ENCODE peak calls at places on chromosomes 13 and 19, in six cellular contexts. One of them, this sample, is unnamed.

GRCh38 chr13:73179906-73180305 is 121.1 kb downstream of the KLF5 start:
- DNase-seq in HCT116: no peak
- DNase-seq in HepG2: no peak
- DNase-seq in GM12878: no peak
- DNase-seq in H1: no peak
- DNase-seq in NT2/D1: no peak
- DNase-seq in this sample: no peak

GRCh38 chr13:47463726-47464125 is 537.3 kb downstream of the SUCLA2 start:
- DNase-seq in NT2/D1: no peak
- DNase-seq in H1: no peak
- DNase-seq in HCT116: no peak
- DNase-seq in HepG2: no peak
- DNase-seq in GM12878: no peak
- DNase-seq in this sample: no peak

GRCh38 chr13:50015263-50015662 is at the start of gene KCNRG:
- DNase-seq in GM12878: no peak
- DNase-seq in NT2/D1: no peak
- DNase-seq in HepG2: no peak
- DNase-seq in H1: no peak
- DNase-seq in HCT116: no peak
- DNase-seq in this sample: no peak

GRCh38 chr19:5718579-5719273 is 1.2 kb downstream of the LONP1 start:
- DNase-seq in H1: no peak
- DNase-seq in NT2/D1: no peak
- DNase-seq in GM12878: peak
- DNase-seq in HCT116: peak
- DNase-seq in HepG2: peak
- DNase-seq in this sample: peak

GRCh38 chr13:22080832-22081231 is 410.0 kb downstream of the FGF9 start:
- DNase-seq in GM12878: no peak
- DNase-seq in NT2/D1: no peak
- DNase-seq in HepG2: no peak
- DNase-seq in H1: no peak
- DNase-seq in HCT116: no peak
- DNase-seq in this sample: no peak

GRCh38 chr13:76730220-76730619 is 156.0 kb downstream of the KCTD12 start:
- DNase-seq in GM12878: no peak
- DNase-seq in HCT116: no peak
- DNase-seq in NT2/D1: no peak
- DNase-seq in HepG2: no peak
- DNase-seq in H1: no peak
- DNase-seq in this sample: no peak

GRCh38 chr19:5002143-5002542 is 33.2 kb downstream of the KDM4B start:
- DNase-seq in NT2/D1: no peak
- DNase-seq in HepG2: peak
- DNase-seq in H1: no peak
- DNase-seq in GM12878: no peak
- DNase-seq in HCT116: peak
- DNase-seq in this sample: no peak

GRCh38 chr13:114023716-114024602 is 50.1 kb upstream of the C13orf46 start:
- DNase-seq in HepG2: no peak
- DNase-seq in NT2/D1: no peak
- DNase-seq in HCT116: no peak
- DNase-seq in GM12878: no peak
- DNase-seq in H1: no peak
- DNase-seq in this sample: no peak

GRCh38 chr19:17266026-17266425 is 1.2 kb upstream of the BABAM1 start:
- DNase-seq in HCT116: no peak
- DNase-seq in NT2/D1: no peak
- DNase-seq in H1: no peak
- DNase-seq in GM12878: no peak
- DNase-seq in HepG2: no peak
- DNase-seq in this sample: no peak

GRCh38 chr19:49938662-49939061 is 9.4 kb upstream of the NUP62 start:
- DNase-seq in HCT116: no peak
- DNase-seq in GM12878: no peak
- DNase-seq in NT2/D1: no peak
- DNase-seq in H1: no peak
- DNase-seq in HepG2: no peak
- DNase-seq in this sample: no peak

GRCh38 chr19:31378404-31378803 is 29.2 kb upstream of the TSHZ3 start:
- DNase-seq in GM12878: no peak
- DNase-seq in HepG2: peak
- DNase-seq in H1: no peak
- DNase-seq in HCT116: no peak
- DNase-seq in NT2/D1: no peak
- DNase-seq in this sample: no peak

GRCh38 chr19:4559569-4559968 is at the start of gene SEMA6B:
- DNase-seq in H1: no peak
- DNase-seq in HCT116: no peak
- DNase-seq in HepG2: no peak
- DNase-seq in NT2/D1: no peak
- DNase-seq in GM12878: no peak
- DNase-seq in this sample: no peak

GRCh38 chr19:16420781-16421386 is 50.9 kb downstream of the EPS15L1 start:
- DNase-seq in NT2/D1: no peak
- DNase-seq in HCT116: no peak
- DNase-seq in H1: no peak
- DNase-seq in HepG2: no peak
- DNase-seq in GM12878: no peak
- DNase-seq in this sample: no peak

DNA sequence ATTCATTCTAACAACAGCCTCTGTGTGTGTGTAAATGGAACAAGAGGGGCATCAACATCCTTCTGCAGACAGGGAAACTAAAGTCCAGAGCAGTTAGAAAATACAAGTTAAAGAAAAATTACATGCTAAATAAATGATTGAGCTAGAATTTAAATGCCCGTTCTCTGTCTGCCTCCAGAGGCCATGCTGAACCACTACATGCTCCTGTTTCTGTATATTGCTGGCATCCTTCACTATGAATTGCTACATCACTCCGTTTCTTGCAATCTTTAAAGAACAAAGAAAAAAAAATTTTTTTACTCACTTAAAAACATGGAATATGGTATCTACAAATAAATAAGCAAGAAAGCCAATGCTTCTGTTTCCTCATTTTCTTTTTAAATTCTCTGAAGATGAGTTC is 47.9 kb downstream of the DCT start:
- DNase-seq in H1: no peak
- DNase-seq in HepG2: no peak
- DNase-seq in HCT116: no peak
- DNase-seq in GM12878: no peak
- DNase-seq in NT2/D1: no peak
- DNase-seq in this sample: no peak
- TF ChIP-seq ZNF274 in H1: no peak
- TF ChIP-seq ZNF274 in HepG2: no peak
- TF ChIP-seq ZNF274 in HCT116: no peak
- TF ChIP-seq ZNF274 in GM12878: no peak
- TF ChIP-seq ZNF274 in NT2/D1: no peak
- TF ChIP-seq ZNF274 in this sample: no peak

GRCh38 chr13:106161186-106161585 is 374.3 kb downstream of the EFNB2 start:
- DNase-seq in H1: no peak
- DNase-seq in NT2/D1: no peak
- DNase-seq in HepG2: no peak
- DNase-seq in HCT116: no peak
- DNase-seq in GM12878: no peak
- DNase-seq in this sample: no peak
- TF ChIP-seq ZNF274 in H1: no peak
- TF ChIP-seq ZNF274 in NT2/D1: no peak
- TF ChIP-seq ZNF274 in HepG2: no peak
- TF ChIP-seq ZNF274 in HCT116: no peak
- TF ChIP-seq ZNF274 in GM12878: no peak
- TF ChIP-seq ZNF274 in this sample: no peak

GRCh38 chr19:14561832-14562351 is 10.0 kb downstream of the NDUFB7 start:
- DNase-seq in HCT116: no peak
- DNase-seq in GM12878: no peak
- DNase-seq in H1: no peak
- DNase-seq in HepG2: no peak
- DNase-seq in NT2/D1: no peak
- DNase-seq in this sample: no peak
- TF ChIP-seq ZNF274 in HCT116: no peak
- TF ChIP-seq ZNF274 in GM12878: no peak
- TF ChIP-seq ZNF274 in H1: no peak
- TF ChIP-seq ZNF274 in HepG2: no peak
- TF ChIP-seq ZNF274 in NT2/D1: no peak
- TF ChIP-seq ZNF274 in this sample: no peak

DNA sequence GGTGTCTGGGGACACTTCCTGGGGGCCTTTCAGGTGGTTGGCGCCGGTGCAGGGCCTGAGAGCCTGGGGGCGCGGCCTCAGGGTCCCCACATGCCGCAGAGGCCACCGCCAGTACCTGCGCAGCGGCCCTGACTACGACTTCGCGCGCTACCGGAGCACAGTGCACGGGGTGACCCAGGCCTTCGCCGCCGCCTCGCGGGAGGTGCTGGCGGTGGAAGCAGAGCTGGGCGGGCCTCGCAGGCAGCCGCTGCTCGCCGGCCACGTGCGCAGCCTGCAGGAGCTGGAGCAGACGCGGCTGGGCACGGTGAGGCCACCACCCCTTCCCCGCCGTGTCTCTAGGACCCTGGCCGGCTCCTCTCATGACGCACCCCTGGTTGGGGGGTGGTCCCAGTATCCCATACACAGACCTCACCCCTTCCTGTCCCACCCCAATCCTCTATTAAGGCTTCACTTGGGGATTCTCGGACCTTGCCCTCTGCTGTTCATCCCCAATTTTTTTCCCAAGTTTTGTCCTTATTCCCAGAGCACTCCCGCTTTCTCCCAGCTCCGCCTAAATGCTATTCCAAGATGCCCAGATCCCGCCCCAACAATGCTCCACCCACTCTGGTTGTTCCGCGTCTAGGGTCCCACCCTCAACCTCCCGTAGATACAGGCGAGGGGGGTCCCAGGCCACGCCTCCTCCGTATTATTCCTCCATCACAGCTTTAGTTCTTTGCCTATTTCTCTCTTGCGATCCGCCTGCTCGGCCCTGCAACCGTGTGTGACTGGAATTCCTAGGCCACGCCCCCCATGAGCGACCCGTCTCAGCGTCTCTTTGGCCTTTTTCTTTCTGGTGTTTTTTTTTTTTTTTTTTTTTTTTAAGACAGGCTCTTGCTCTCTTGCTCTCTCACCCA is 1.0 kb downstream of the REX1BD start:
- DNase-seq in HepG2: peak
- DNase-seq in HCT116: peak
- DNase-seq in GM12878: no peak
- DNase-seq in NT2/D1: peak
- DNase-seq in H1: peak
- DNase-seq in this sample: peak
- TF ChIP-seq ZNF274 in HepG2: peak
- TF ChIP-seq ZNF274 in HCT116: no peak
- TF ChIP-seq ZNF274 in GM12878: no peak
- TF ChIP-seq ZNF274 in NT2/D1: no peak
- TF ChIP-seq ZNF274 in H1: no peak
- TF ChIP-seq ZNF274 in this sample: no peak

GRCh38 chr19:2478324-2478755 is 2.4 kb downstream of the GADD45B start:
- DNase-seq in H1: peak
- DNase-seq in GM12878: no peak
- DNase-seq in NT2/D1: no peak
- DNase-seq in HCT116: no peak
- DNase-seq in HepG2: no peak
- DNase-seq in this sample: no peak
- TF ChIP-seq ZNF274 in H1: no peak
- TF ChIP-seq ZNF274 in GM12878: no peak
- TF ChIP-seq ZNF274 in NT2/D1: no peak
- TF ChIP-seq ZNF274 in HCT116: no peak
- TF ChIP-seq ZNF274 in HepG2: no peak
- TF ChIP-seq ZNF274 in this sample: no peak

DNA sequence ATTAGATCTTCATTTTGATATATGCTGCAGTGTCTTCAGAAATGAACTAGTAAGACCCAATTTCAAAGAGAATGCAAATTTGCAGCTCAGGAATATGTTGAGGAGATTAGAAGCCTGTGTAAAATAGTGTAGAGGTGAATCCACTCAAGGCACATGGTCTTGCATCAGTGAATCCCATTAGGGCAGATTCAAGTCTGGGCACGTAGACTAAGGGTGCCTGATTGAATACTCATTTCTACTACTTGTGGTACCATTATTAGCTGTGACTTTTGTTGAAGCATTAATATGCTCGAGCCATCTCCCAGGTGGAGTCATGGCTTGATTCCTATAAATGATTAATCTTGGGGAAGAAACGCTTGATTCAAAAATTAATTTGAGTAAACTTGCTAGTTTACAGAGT is 129.4 kb downstream of the AKAP11 start:
- DNase-seq in GM12878: no peak
- DNase-seq in NT2/D1: no peak
- DNase-seq in H1: no peak
- DNase-seq in HepG2: no peak
- DNase-seq in HCT116: no peak
- DNase-seq in this sample: no peak
- TF ChIP-seq ZNF274 in GM12878: no peak
- TF ChIP-seq ZNF274 in NT2/D1: no peak
- TF ChIP-seq ZNF274 in H1: no peak
- TF ChIP-seq ZNF274 in HepG2: no peak
- TF ChIP-seq ZNF274 in HCT116: no peak
- TF ChIP-seq ZNF274 in this sample: no peak

GRCh38 chr13:98563071-98563470 is 13.8 kb downstream of the STK24 start:
- DNase-seq in NT2/D1: no peak
- DNase-seq in GM12878: no peak
- DNase-seq in HepG2: no peak
- DNase-seq in HCT116: no peak
- DNase-seq in H1: no peak
- DNase-seq in this sample: no peak
- TF ChIP-seq ZNF274 in NT2/D1: no peak
- TF ChIP-seq ZNF274 in GM12878: no peak
- TF ChIP-seq ZNF274 in HepG2: no peak
- TF ChIP-seq ZNF274 in HCT116: no peak
- TF ChIP-seq ZNF274 in H1: no peak
- TF ChIP-seq ZNF274 in this sample: no peak

GRCh38 chr13:110756268-110756667 is 42.8 kb downstream of the ING1 start:
- DNase-seq in H1: no peak
- DNase-seq in GM12878: no peak
- DNase-seq in NT2/D1: peak
- DNase-seq in HCT116: no peak
- DNase-seq in HepG2: no peak
- DNase-seq in this sample: no peak

GRCh38 chr13:110759710-110760109 is 46.2 kb downstream of the ING1 start:
- DNase-seq in NT2/D1: no peak
- DNase-seq in HepG2: no peak
- DNase-seq in GM12878: no peak
- DNase-seq in H1: no peak
- DNase-seq in HCT116: no peak
- DNase-seq in this sample: no peak

GRCh38 chr13:110760611-110761010 is 47.1 kb downstream of the ING1 start:
- DNase-seq in NT2/D1: no peak
- DNase-seq in HepG2: no peak
- DNase-seq in H1: no peak
- DNase-seq in GM12878: no peak
- DNase-seq in HCT116: no peak
- DNase-seq in this sample: no peak

GRCh38 chr13:110758195-110758594 is 44.7 kb downstream of the ING1 start:
- DNase-seq in NT2/D1: no peak
- DNase-seq in HCT116: no peak
- DNase-seq in H1: no peak
- DNase-seq in GM12878: no peak
- DNase-seq in HepG2: no peak
- DNase-seq in this sample: no peak

GRCh38 chr13:110757296-110757695 is 43.8 kb downstream of the ING1 start:
- DNase-seq in HepG2: no peak
- DNase-seq in GM12878: no peak
- DNase-seq in NT2/D1: no peak
- DNase-seq in HCT116: no peak
- DNase-seq in H1: peak
- DNase-seq in this sample: no peak
- TF ChIP-seq ZNF274 in HepG2: no peak
- TF ChIP-seq ZNF274 in GM12878: no peak
- TF ChIP-seq ZNF274 in NT2/D1: no peak
- TF ChIP-seq ZNF274 in HCT116: no peak
- TF ChIP-seq ZNF274 in H1: no peak
- TF ChIP-seq ZNF274 in this sample: no peak

This sample was measured in K562.